ENCODE peak calls at places on chromosomes 7 and 10, in four cellular contexts. F is fibroblast of mammary gland, D is NCI-H460, G is A549. B is an unnamed sample.

GRCh38 chr10:59965899-59966650 is 59.7 kb upstream of the CCDC6 start:
- DNase-seq in G (no peak), D (no peak), F (no peak), B (no peak)

GRCh38 chr10:116891208-116891607 is 41.9 kb downstream of the ENO4 start:
- DNase-seq in F (peak; percentile 90), D (no peak), G (no peak), B (no peak)

GRCh38 chr7:140898794-140899548 is 25.8 kb downstream of the BRAF start:
- DNase-seq in D (no peak), G (no peak), F (peak; percentile 34), B (no peak)

GRCh38 chr10:131946880-131947279 is 34.8 kb downstream of the BNIP3 start:
- DNase-seq in F (no peak), G (no peak), D (no peak), B (peak; percentile 14)

GRCh38 chr10:17851611-17852010 is 42.5 kb downstream of the MRC1 start:
- DNase-seq in D (no peak), G (no peak), F (no peak), B (no peak)

GRCh38 chr10:101558671-101559595 is 29.1 kb downstream of the POLL start:
- DNase-seq in D (no peak), F (no peak), G (no peak), B (no peak)

GRCh38 chr7:116687801-116688201 is 15.8 kb downstream of the MET start:
- DNase-seq in D (peak; percentile 30), F (peak; percentile 82), G (peak; percentile 49), B (no peak)

GRCh38 chr10:75959209-75959608 is 527.8 kb downstream of the LRMDA start:
- DNase-seq in D (no peak), G (peak; percentile 50), F (peak; percentile 91), B (no peak)

GRCh38 chr10:78301891-78302738 is 268.5 kb downstream of the RPS24 start:
- DNase-seq in G (peak; percentile 22), F (no peak), D (no peak), B (no peak)

GRCh38 chr7:32846630-32847225 is 44.8 kb downstream of the KBTBD2 start:
- DNase-seq in F (peak; percentile 88), G (peak; percentile 83), D (peak; percentile 75), B (peak; percentile 71)

GRCh38 chr10:18949391-18949790 is 99.2 kb upstream of the MALRD1 start:
- DNase-seq in G (no peak), D (no peak), F (no peak), B (no peak)

GRCh38 chr7:7529328-7529727 is 6.3 kb downstream of the COL28A1 start:
- DNase-seq in G (peak; percentile 57), F (no peak), D (no peak), B (no peak)

GRCh38 chr10:104052351-104052885 is 33.3 kb downstream of the COL17A1 start:
- DNase-seq in G (peak; percentile 40), D (no peak), F (no peak), B (no peak)

GRCh38 chr7:82964150-82964882 is 198.4 kb downstream of the PCLO start:
- DNase-seq in D (no peak), F (no peak), G (no peak), B (no peak)

GRCh38 chr7:128962837-128963236 is 25.1 kb downstream of the IRF5 start:
- DNase-seq in D (no peak), F (no peak), G (no peak), B (no peak)

GRCh38 chr10:62627985-62628384 is 176.5 kb upstream of the ADO start:
- DNase-seq in F (no peak), G (peak; percentile 20), D (no peak), B (no peak)

GRCh38 chr7:50221028-50221427 is 83.5 kb upstream of the IKZF1 start:
- DNase-seq in F (no peak), D (no peak), G (no peak), B (no peak)

GRCh38 chr10:113062977-113063967 is 113.2 kb downstream of the TCF7L2 start:
- DNase-seq in F (no peak), D (no peak), G (no peak), B (no peak)

GRCh38 chr10:29761916-29762315 is 127.1 kb upstream of the SVIL start:
- DNase-seq in D (no peak), F (no peak), G (peak; percentile 36), B (no peak)

GRCh38 chr7:72123913-72124312 is 288.2 kb downstream of the CALN1 start:
- DNase-seq in F (no peak), D (no peak), G (no peak), B (no peak)

GRCh38 chr10:132163826-132164515 is 22.8 kb upstream of the DPYSL4 start:
- DNase-seq in G (no peak), F (no peak), D (no peak), B (no peak)

GRCh38 chr7:127391591-127392181 is 822 bp downstream of the ZNF800 start:
- DNase-seq in G (peak; percentile 33), D (no peak), F (peak; percentile 21), B (no peak)

GRCh38 chr7:156238366-156239133 is 402.0 kb upstream of the RNF32 start:
- DNase-seq in G (no peak), F (no peak), D (no peak), B (no peak)

GRCh38 chr7:155705656-155706360 is 61.3 kb downstream of the RBM33 start:
- DNase-seq in F (no peak), D (no peak), G (no peak), B (no peak)

GRCh38 chr10:80519936-80520650 is 17.6 kb upstream of the SH2D4B start:
- DNase-seq in D (no peak), G (no peak), F (no peak), B (no peak)

GRCh38 chr7:17917842-17918241 is 22.5 kb downstream of the SNX13 start:
- DNase-seq in D (no peak), G (no peak), F (no peak), B (no peak)

GRCh38 chr7:12749069-12749468 is 61.6 kb downstream of the ARL4A start:
- DNase-seq in G (no peak), F (no peak), D (no peak), B (no peak)

GRCh38 chr10:95601116-95601719 is 40.0 kb upstream of the SORBS1 start:
- DNase-seq in D (peak; percentile 80), G (peak; percentile 87), F (peak; percentile 86), B (peak; percentile 64)

B was measured in breast epithelium.